ENCODE peak calls at places on chromosomes 4 and X, in nine cellular contexts. G, M, A, N, O, S, K, C and E are unnamed samples.

GRCh38 chr4:5892321-5893012 is 419 bp downstream of the CRMP1 start:
- DNase-seq in G (no peak), M (no peak), A (no peak), C (no peak), S (no peak), N (no peak), K (no peak), O (no peak), E (no peak)

GRCh38 chrX:110699109-110699508 is 96.5 kb downstream of the CHRDL1 start:
- DNase-seq in O (no peak), A (peak; percentile 10), M (no peak), G (no peak), S (no peak), N (no peak), K (no peak), C (no peak), E (no peak)

GRCh38 chr4:41693629-41694028 is 54.9 kb downstream of the PHOX2B start:
- DNase-seq in K (no peak), C (no peak), A (peak; percentile 30), N (peak; percentile 56), M (no peak), S (peak; percentile 5), O (peak; percentile 37), G (no peak), E (no peak)

GRCh38 chr4:184695178-184695896 is 38.6 kb downstream of the CENPU start:
- DNase-seq in N (peak; percentile 19), C (no peak), O (no peak), M (no peak), A (no peak), K (no peak), G (no peak), S (no peak), E (no peak)

GRCh38 chrX:42920752-42921151 is 142.8 kb upstream of the PPP1R2C start:
- DNase-seq in C (no peak), K (no peak), O (no peak), M (no peak), G (no peak), S (no peak), A (no peak), N (no peak), E (no peak)

GRCh38 chr4:73869130-73870055 is at the start of gene CXCL1:
- DNase-seq in N (no peak), A (no peak), O (peak; percentile 8), G (no peak), C (no peak), M (no peak), K (no peak), S (no peak), E (no peak)

GRCh38 chr4:94160774-94161173 is 46.9 kb upstream of the SMARCAD1 start:
- DNase-seq in C (no peak), O (no peak), A (peak; percentile 1), S (no peak), G (no peak), K (no peak), M (no peak), N (no peak), E (peak; percentile 5)

GRCh38 chr4:153013202-153013988 is 77.3 kb downstream of the FHDC1 start:
- DNase-seq in K (no peak), N (no peak), C (no peak), S (no peak), G (no peak), O (no peak), A (peak; percentile 39), M (no peak), E (no peak)

GRCh38 chr4:184747034-184747830 is 13.3 kb upstream of the CENPU start:
- DNase-seq in M (no peak), K (no peak), G (no peak), S (no peak), O (no peak), N (no peak), C (no peak), A (no peak), E (no peak)

GRCh38 chr4:81905966-81906365 is 434.3 kb upstream of the RASGEF1B start:
- DNase-seq in S (no peak), A (no peak), N (no peak), M (no peak), K (no peak), C (no peak), G (no peak), O (no peak), E (no peak)

GRCh38 chrX:151985955-151986354 is 11.5 kb upstream of the GABRE start:
- DNase-seq in N (peak; percentile 5), G (no peak), K (no peak), O (no peak), S (no peak), A (no peak), C (no peak), M (no peak), E (no peak)

GRCh38 chr4:156377036-156377700 is 423.5 kb upstream of the CTSO start:
- DNase-seq in M (no peak), A (peak; percentile 21), K (no peak), N (peak; percentile 64), C (no peak), O (peak; percentile 21), G (no peak), S (peak; percentile 33), E (no peak)

GRCh38 chr4:179472164-179472563 is 2029.9 kb upstream of the AGA start:
- DNase-seq in A (no peak), C (no peak), K (no peak), O (no peak), M (no peak), S (no peak), G (no peak), N (no peak), E (no peak)

GRCh38 chrX:129006491-129006890 is 516.8 kb downstream of the SMARCA1 start:
- DNase-seq in S (no peak), C (no peak), K (no peak), A (no peak), M (no peak), N (no peak), G (no peak), O (no peak), E (no peak)

GRCh38 chrX:124274438-124275166 is 57.9 kb upstream of the TEX13D start:
- DNase-seq in S (no peak), N (no peak), K (no peak), C (no peak), M (no peak), O (no peak), A (no peak), G (no peak), E (no peak)

GRCh38 chr4:1832690-1833089 is 23.3 kb downstream of the LETM1 start:
- DNase-seq in M (no peak), A (no peak), S (no peak), O (no peak), C (no peak), K (no peak), G (no peak), N (no peak), E (no peak)

GRCh38 chr4:76488905-76489798 is 54.1 kb downstream of the SHROOM3 start:
- DNase-seq in A (no peak), K (no peak), M (no peak), N (peak; percentile 14), C (no peak), O (no peak), G (no peak), S (no peak), E (no peak)

GRCh38 chr4:165394275-165394674 is 15.5 kb downstream of the CPE start:
- DNase-seq in A (no peak), O (no peak), M (no peak), K (no peak), S (peak; percentile 67), C (no peak), G (no peak), N (peak; percentile 27), E (no peak)

GRCh38 chr4:113827285-113827684 is 65.7 kb upstream of the CAMK2D start:
- DNase-seq in O (no peak), A (no peak), G (no peak), C (no peak), S (no peak), M (no peak), N (peak; percentile 87), K (no peak), E (no peak)

GRCh38 chr4:168511780-168512467 is 15.1 kb downstream of the PALLD start:
- DNase-seq in O (no peak), N (no peak), C (peak; percentile 70), K (peak; percentile 79), S (no peak), A (no peak), G (no peak), M (peak; percentile 62), E (peak; percentile 70)

GRCh38 chr4:186591651-186592050 is 36.3 kb upstream of the MTNR1A start:
- DNase-seq in G (no peak), C (no peak), S (no peak), N (no peak), A (no peak), K (no peak), O (no peak), M (no peak), E (no peak)

GRCh38 chr4:3419836-3420605 is 21.7 kb upstream of the HGFAC start:
- DNase-seq in K (no peak), C (no peak), A (no peak), O (no peak), M (no peak), S (no peak), G (no peak), N (no peak), E (no peak)

GRCh38 chr4:122412547-122412946 is 33.7 kb downstream of the ADAD1 start:
- DNase-seq in A (no peak), K (no peak), S (no peak), N (peak; percentile 16), M (no peak), C (no peak), G (no peak), O (no peak), E (no peak)

GRCh38 chrX:153564047-153564606 is 34.8 kb downstream of the CCNQ start:
- DNase-seq in N (no peak), A (no peak), M (no peak), S (no peak), O (no peak), G (no peak), K (no peak), C (no peak), E (no peak)

GRCh38 chrX:38151426-38151825 is 69.2 kb downstream of the SRPX start:
- DNase-seq in G (no peak), O (no peak), A (no peak), K (no peak), M (no peak), C (no peak), N (peak; percentile 34), S (peak; percentile 38), E (no peak)

GRCh38 chrX:131827935-131828334 is 195.2 kb upstream of the STK26 start:
- DNase-seq in K (peak; percentile 51), C (peak; percentile 36), A (no peak), N (no peak), M (peak; percentile 24), S (no peak), G (peak; percentile 58), O (no peak), E (peak; percentile 56)

GRCh38 chr4:8770518-8771257 is 101.0 kb downstream of the HMX1 start:
- DNase-seq in C (no peak), M (no peak), N (no peak), A (no peak), O (no peak), S (no peak), G (no peak), K (no peak), E (no peak)

GRCh38 chr4:144591401-144591800 is 54.6 kb upstream of the HHIP start:
- DNase-seq in O (peak; percentile 28), C (no peak), G (no peak), N (peak; percentile 89), M (no peak), K (no peak), A (peak; percentile 30), S (peak; percentile 89), E (no peak)

GRCh38 chr4:125313989-125314602 is 659 bp upstream of the FAT4 start:
- DNase-seq in O (no peak), S (no peak), K (no peak), M (no peak), A (no peak), C (no peak), G (no peak), N (peak; percentile 8), E (no peak)

GRCh38 chr4:119053997-119054396 is 81.6 kb upstream of the MYOZ2 start:
- DNase-seq in G (no peak), S (no peak), K (no peak), O (no peak), C (no peak), N (no peak), M (no peak), A (no peak), E (no peak)

GRCh38 chrX:6226053-6226645 is 2.5 kb downstream of the NLGN4X start:
- DNase-seq in O (no peak), C (no peak), N (no peak), S (no peak), K (no peak), A (no peak), G (no peak), M (no peak), E (no peak)